ENCODE peak calls at places on chromosome 21, in ten cellular contexts. One of them, this sample, is unnamed.

GRCh38 chr21:37452222-37452621 is 85.6 kb downstream of the DYRK1A start:
- DNase-seq in GM12864: no peak
- DNase-seq in HCT116: no peak
- DNase-seq in M059J: peak; percentile 93
- DNase-seq in T follicular helper cell: no peak
- DNase-seq in naive thymus-derived CD8-positive, alpha-beta T cell: no peak
- DNase-seq in dorsolateral prefrontal cortex: peak; percentile 63
- DNase-seq in stimulated activated CD8-positive, alpha-beta memory T cell treated with anti-CD3 and anti-CD28 coated beads, Interleukin-15, amount 100 ng/mL, for 1 hour: no peak
- DNase-seq in CD4-positive, alpha-beta T cell: no peak
- DNase-seq in lower lobe of right lung: no peak
- DNase-seq in this sample: no peak

GRCh38 chr21:32520885-32521735 is 64.2 kb downstream of the TCP10L start:
- DNase-seq in CD4-positive, alpha-beta T cell: no peak
- DNase-seq in GM12864: no peak
- DNase-seq in naive thymus-derived CD8-positive, alpha-beta T cell: no peak
- DNase-seq in stimulated activated CD8-positive, alpha-beta memory T cell treated with anti-CD3 and anti-CD28 coated beads, Interleukin-15, amount 100 ng/mL, for 1 hour: no peak
- DNase-seq in lower lobe of right lung: peak; percentile 75
- DNase-seq in M059J: peak; percentile 99
- DNase-seq in HCT116: no peak
- DNase-seq in T follicular helper cell: no peak
- DNase-seq in dorsolateral prefrontal cortex: peak; percentile 59
- DNase-seq in this sample: peak; percentile 98

GRCh38 chr21:37863842-37864241 is 52.4 kb downstream of the KCNJ6 start:
- DNase-seq in CD4-positive, alpha-beta T cell: no peak
- DNase-seq in GM12864: no peak
- DNase-seq in T follicular helper cell: no peak
- DNase-seq in naive thymus-derived CD8-positive, alpha-beta T cell: no peak
- DNase-seq in dorsolateral prefrontal cortex: no peak
- DNase-seq in lower lobe of right lung: peak; percentile 51
- DNase-seq in M059J: peak; percentile 66
- DNase-seq in stimulated activated CD8-positive, alpha-beta memory T cell treated with anti-CD3 and anti-CD28 coated beads, Interleukin-15, amount 100 ng/mL, for 1 hour: no peak
- DNase-seq in HCT116: no peak
- DNase-seq in this sample: peak; percentile 82

GRCh38 chr21:33587792-33588484 is 546 bp downstream of the DONSON start:
- DNase-seq in GM12864: no peak
- DNase-seq in CD4-positive, alpha-beta T cell: no peak
- DNase-seq in M059J: peak; percentile 61
- DNase-seq in lower lobe of right lung: peak; percentile 56
- DNase-seq in dorsolateral prefrontal cortex: no peak
- DNase-seq in HCT116: no peak
- DNase-seq in T follicular helper cell: no peak
- DNase-seq in stimulated activated CD8-positive, alpha-beta memory T cell treated with anti-CD3 and anti-CD28 coated beads, Interleukin-15, amount 100 ng/mL, for 1 hour: no peak
- DNase-seq in naive thymus-derived CD8-positive, alpha-beta T cell: no peak
- DNase-seq in this sample: peak; percentile 32

GRCh38 chr21:39633043-39633442 is 20.3 kb downstream of the B3GALT5 start:
- DNase-seq in HCT116: peak; percentile 79
- DNase-seq in stimulated activated CD8-positive, alpha-beta memory T cell treated with anti-CD3 and anti-CD28 coated beads, Interleukin-15, amount 100 ng/mL, for 1 hour: no peak
- DNase-seq in M059J: peak; percentile 88
- DNase-seq in T follicular helper cell: no peak
- DNase-seq in dorsolateral prefrontal cortex: no peak
- DNase-seq in naive thymus-derived CD8-positive, alpha-beta T cell: no peak
- DNase-seq in lower lobe of right lung: no peak
- DNase-seq in CD4-positive, alpha-beta T cell: no peak
- DNase-seq in GM12864: no peak
- DNase-seq in this sample: no peak

GRCh38 chr21:25939396-25939761 is 204.6 kb downstream of the GABPA start:
- DNase-seq in HCT116: no peak
- DNase-seq in dorsolateral prefrontal cortex: no peak
- DNase-seq in GM12864: no peak
- DNase-seq in naive thymus-derived CD8-positive, alpha-beta T cell: no peak
- DNase-seq in T follicular helper cell: no peak
- DNase-seq in stimulated activated CD8-positive, alpha-beta memory T cell treated with anti-CD3 and anti-CD28 coated beads, Interleukin-15, amount 100 ng/mL, for 1 hour: no peak
- DNase-seq in lower lobe of right lung: no peak
- DNase-seq in M059J: no peak
- DNase-seq in CD4-positive, alpha-beta T cell: no peak
- DNase-seq in this sample: no peak

GRCh38 chr21:23452384-23453083 is 2154.7 kb downstream of the MRPL39 start:
- DNase-seq in lower lobe of right lung: no peak
- DNase-seq in CD4-positive, alpha-beta T cell: no peak
- DNase-seq in T follicular helper cell: no peak
- DNase-seq in stimulated activated CD8-positive, alpha-beta memory T cell treated with anti-CD3 and anti-CD28 coated beads, Interleukin-15, amount 100 ng/mL, for 1 hour: no peak
- DNase-seq in HCT116: no peak
- DNase-seq in GM12864: no peak
- DNase-seq in dorsolateral prefrontal cortex: no peak
- DNase-seq in naive thymus-derived CD8-positive, alpha-beta T cell: no peak
- DNase-seq in M059J: no peak
- DNase-seq in this sample: no peak

GRCh38 chr21:46603228-46603627 is 1.7 kb downstream of the S100B start:
- DNase-seq in lower lobe of right lung: no peak
- DNase-seq in GM12864: no peak
- DNase-seq in HCT116: no peak
- DNase-seq in stimulated activated CD8-positive, alpha-beta memory T cell treated with anti-CD3 and anti-CD28 coated beads, Interleukin-15, amount 100 ng/mL, for 1 hour: no peak
- DNase-seq in T follicular helper cell: no peak
- DNase-seq in naive thymus-derived CD8-positive, alpha-beta T cell: no peak
- DNase-seq in dorsolateral prefrontal cortex: no peak
- DNase-seq in CD4-positive, alpha-beta T cell: no peak
- DNase-seq in M059J: no peak
- DNase-seq in this sample: no peak

GRCh38 chr21:23217597-23217996 is 2219.4 kb downstream of the NCAM2 start:
- DNase-seq in HCT116: no peak
- DNase-seq in dorsolateral prefrontal cortex: no peak
- DNase-seq in naive thymus-derived CD8-positive, alpha-beta T cell: no peak
- DNase-seq in lower lobe of right lung: no peak
- DNase-seq in CD4-positive, alpha-beta T cell: no peak
- DNase-seq in stimulated activated CD8-positive, alpha-beta memory T cell treated with anti-CD3 and anti-CD28 coated beads, Interleukin-15, amount 100 ng/mL, for 1 hour: no peak
- DNase-seq in GM12864: no peak
- DNase-seq in T follicular helper cell: no peak
- DNase-seq in M059J: no peak
- DNase-seq in this sample: no peak

GRCh38 chr21:41663805-41664788 is 102.8 kb downstream of the RIPK4 start:
- DNase-seq in naive thymus-derived CD8-positive, alpha-beta T cell: no peak
- DNase-seq in GM12864: no peak
- DNase-seq in CD4-positive, alpha-beta T cell: no peak
- DNase-seq in M059J: peak; percentile 82
- DNase-seq in stimulated activated CD8-positive, alpha-beta memory T cell treated with anti-CD3 and anti-CD28 coated beads, Interleukin-15, amount 100 ng/mL, for 1 hour: no peak
- DNase-seq in T follicular helper cell: no peak
- DNase-seq in HCT116: no peak
- DNase-seq in dorsolateral prefrontal cortex: no peak
- DNase-seq in lower lobe of right lung: peak; percentile 76
- DNase-seq in this sample: peak; percentile 75

GRCh38 chr21:34833465-34833864 is 164.7 kb downstream of the CLIC6 start:
- DNase-seq in naive thymus-derived CD8-positive, alpha-beta T cell: no peak
- DNase-seq in CD4-positive, alpha-beta T cell: no peak
- DNase-seq in stimulated activated CD8-positive, alpha-beta memory T cell treated with anti-CD3 and anti-CD28 coated beads, Interleukin-15, amount 100 ng/mL, for 1 hour: no peak
- DNase-seq in T follicular helper cell: no peak
- DNase-seq in dorsolateral prefrontal cortex: no peak
- DNase-seq in HCT116: no peak
- DNase-seq in GM12864: no peak
- DNase-seq in M059J: no peak
- DNase-seq in lower lobe of right lung: no peak
- DNase-seq in this sample: peak; percentile 28

GRCh38 chr21:34091607-34092006 is 18.2 kb downstream of the MRPS6 start:
- DNase-seq in naive thymus-derived CD8-positive, alpha-beta T cell: no peak
- DNase-seq in M059J: no peak
- DNase-seq in GM12864: no peak
- DNase-seq in stimulated activated CD8-positive, alpha-beta memory T cell treated with anti-CD3 and anti-CD28 coated beads, Interleukin-15, amount 100 ng/mL, for 1 hour: no peak
- DNase-seq in CD4-positive, alpha-beta T cell: no peak
- DNase-seq in HCT116: peak; percentile 3
- DNase-seq in lower lobe of right lung: no peak
- DNase-seq in T follicular helper cell: no peak
- DNase-seq in dorsolateral prefrontal cortex: no peak
- DNase-seq in this sample: no peak

GRCh38 chr21:41295721-41296254 is 20.8 kb upstream of the FAM3B start:
- DNase-seq in CD4-positive, alpha-beta T cell: no peak
- DNase-seq in M059J: no peak
- DNase-seq in dorsolateral prefrontal cortex: no peak
- DNase-seq in T follicular helper cell: no peak
- DNase-seq in naive thymus-derived CD8-positive, alpha-beta T cell: no peak
- DNase-seq in GM12864: no peak
- DNase-seq in stimulated activated CD8-positive, alpha-beta memory T cell treated with anti-CD3 and anti-CD28 coated beads, Interleukin-15, amount 100 ng/mL, for 1 hour: no peak
- DNase-seq in HCT116: no peak
- DNase-seq in lower lobe of right lung: no peak
- DNase-seq in this sample: no peak

GRCh38 chr21:31509108-31510017 is 150.1 kb upstream of the SOD1 start:
- DNase-seq in dorsolateral prefrontal cortex: peak; percentile 67
- DNase-seq in GM12864: peak; percentile 43
- DNase-seq in stimulated activated CD8-positive, alpha-beta memory T cell treated with anti-CD3 and anti-CD28 coated beads, Interleukin-15, amount 100 ng/mL, for 1 hour: peak; percentile 49
- DNase-seq in lower lobe of right lung: no peak
- DNase-seq in HCT116: peak; percentile 67
- DNase-seq in T follicular helper cell: peak; percentile 53
- DNase-seq in naive thymus-derived CD8-positive, alpha-beta T cell: peak; percentile 15
- DNase-seq in M059J: peak; percentile 43
- DNase-seq in CD4-positive, alpha-beta T cell: peak; percentile 59
- DNase-seq in this sample: no peak

GRCh38 chr21:19461481-19462205 is 1058.1 kb upstream of the TMPRSS15 start:
- DNase-seq in stimulated activated CD8-positive, alpha-beta memory T cell treated with anti-CD3 and anti-CD28 coated beads, Interleukin-15, amount 100 ng/mL, for 1 hour: no peak
- DNase-seq in lower lobe of right lung: no peak
- DNase-seq in naive thymus-derived CD8-positive, alpha-beta T cell: no peak
- DNase-seq in CD4-positive, alpha-beta T cell: no peak
- DNase-seq in M059J: no peak
- DNase-seq in GM12864: no peak
- DNase-seq in T follicular helper cell: no peak
- DNase-seq in HCT116: no peak
- DNase-seq in dorsolateral prefrontal cortex: no peak
- DNase-seq in this sample: no peak

GRCh38 chr21:31873275-31873695 is 465 bp downstream of the HUNK start:
- DNase-seq in T follicular helper cell: no peak
- DNase-seq in HCT116: no peak
- DNase-seq in naive thymus-derived CD8-positive, alpha-beta T cell: no peak
- DNase-seq in dorsolateral prefrontal cortex: no peak
- DNase-seq in lower lobe of right lung: no peak
- DNase-seq in M059J: no peak
- DNase-seq in GM12864: no peak
- DNase-seq in CD4-positive, alpha-beta T cell: no peak
- DNase-seq in stimulated activated CD8-positive, alpha-beta memory T cell treated with anti-CD3 and anti-CD28 coated beads, Interleukin-15, amount 100 ng/mL, for 1 hour: no peak
- DNase-seq in this sample: no peak

GRCh38 chr21:38774152-38774551 is 31.6 kb upstream of the ETS2 start:
- DNase-seq in HCT116: no peak
- DNase-seq in GM12864: no peak
- DNase-seq in M059J: no peak
- DNase-seq in lower lobe of right lung: no peak
- DNase-seq in dorsolateral prefrontal cortex: no peak
- DNase-seq in T follicular helper cell: no peak
- DNase-seq in stimulated activated CD8-positive, alpha-beta memory T cell treated with anti-CD3 and anti-CD28 coated beads, Interleukin-15, amount 100 ng/mL, for 1 hour: no peak
- DNase-seq in naive thymus-derived CD8-positive, alpha-beta T cell: no peak
- DNase-seq in CD4-positive, alpha-beta T cell: no peak
- DNase-seq in this sample: peak; percentile 6

GRCh38 chr21:42390193-42390592 is 5.7 kb downstream of the TMPRSS3 start:
- DNase-seq in CD4-positive, alpha-beta T cell: no peak
- DNase-seq in stimulated activated CD8-positive, alpha-beta memory T cell treated with anti-CD3 and anti-CD28 coated beads, Interleukin-15, amount 100 ng/mL, for 1 hour: no peak
- DNase-seq in lower lobe of right lung: no peak
- DNase-seq in dorsolateral prefrontal cortex: no peak
- DNase-seq in T follicular helper cell: no peak
- DNase-seq in GM12864: no peak
- DNase-seq in HCT116: no peak
- DNase-seq in M059J: no peak
- DNase-seq in naive thymus-derived CD8-positive, alpha-beta T cell: no peak
- DNase-seq in this sample: no peak

GRCh38 chr21:30486180-30486579 is 1.1 kb downstream of the KRTAP19-2 start:
- DNase-seq in naive thymus-derived CD8-positive, alpha-beta T cell: no peak
- DNase-seq in CD4-positive, alpha-beta T cell: no peak
- DNase-seq in stimulated activated CD8-positive, alpha-beta memory T cell treated with anti-CD3 and anti-CD28 coated beads, Interleukin-15, amount 100 ng/mL, for 1 hour: no peak
- DNase-seq in HCT116: no peak
- DNase-seq in T follicular helper cell: no peak
- DNase-seq in GM12864: no peak
- DNase-seq in dorsolateral prefrontal cortex: no peak
- DNase-seq in M059J: no peak
- DNase-seq in lower lobe of right lung: no peak
- DNase-seq in this sample: no peak

GRCh38 chr21:34779860-34780259 is 111.1 kb downstream of the CLIC6 start:
- DNase-seq in GM12864: no peak
- DNase-seq in T follicular helper cell: no peak
- DNase-seq in CD4-positive, alpha-beta T cell: no peak
- DNase-seq in stimulated activated CD8-positive, alpha-beta memory T cell treated with anti-CD3 and anti-CD28 coated beads, Interleukin-15, amount 100 ng/mL, for 1 hour: no peak
- DNase-seq in lower lobe of right lung: no peak
- DNase-seq in HCT116: no peak
- DNase-seq in naive thymus-derived CD8-positive, alpha-beta T cell: no peak
- DNase-seq in dorsolateral prefrontal cortex: no peak
- DNase-seq in M059J: no peak
- DNase-seq in this sample: no peak

GRCh38 chr21:45384656-45385548 is 20.1 kb upstream of the COL18A1 start:
- DNase-seq in GM12864: no peak
- DNase-seq in lower lobe of right lung: peak; percentile 28
- DNase-seq in T follicular helper cell: no peak
- DNase-seq in stimulated activated CD8-positive, alpha-beta memory T cell treated with anti-CD3 and anti-CD28 coated beads, Interleukin-15, amount 100 ng/mL, for 1 hour: no peak
- DNase-seq in dorsolateral prefrontal cortex: no peak
- DNase-seq in M059J: no peak
- DNase-seq in HCT116: no peak
- DNase-seq in CD4-positive, alpha-beta T cell: no peak
- DNase-seq in naive thymus-derived CD8-positive, alpha-beta T cell: no peak
- DNase-seq in this sample: no peak

GRCh38 chr21:35952651-35953340 is 107.5 kb downstream of the SETD4 start:
- DNase-seq in CD4-positive, alpha-beta T cell: no peak
- DNase-seq in T follicular helper cell: no peak
- DNase-seq in naive thymus-derived CD8-positive, alpha-beta T cell: no peak
- DNase-seq in lower lobe of right lung: no peak
- DNase-seq in HCT116: no peak
- DNase-seq in GM12864: no peak
- DNase-seq in dorsolateral prefrontal cortex: no peak
- DNase-seq in M059J: no peak
- DNase-seq in stimulated activated CD8-positive, alpha-beta memory T cell treated with anti-CD3 and anti-CD28 coated beads, Interleukin-15, amount 100 ng/mL, for 1 hour: no peak
- DNase-seq in this sample: no peak

GRCh38 chr21:41526478-41527087 is 18.6 kb upstream of the TMPRSS2 start:
- DNase-seq in naive thymus-derived CD8-positive, alpha-beta T cell: no peak
- DNase-seq in GM12864: no peak
- DNase-seq in M059J: no peak
- DNase-seq in CD4-positive, alpha-beta T cell: no peak
- DNase-seq in T follicular helper cell: no peak
- DNase-seq in HCT116: no peak
- DNase-seq in lower lobe of right lung: no peak
- DNase-seq in stimulated activated CD8-positive, alpha-beta memory T cell treated with anti-CD3 and anti-CD28 coated beads, Interleukin-15, amount 100 ng/mL, for 1 hour: no peak
- DNase-seq in dorsolateral prefrontal cortex: no peak
- DNase-seq in this sample: no peak

GRCh38 chr21:41768371-41769042 is 1.7 kb upstream of the RIPK4 start:
- DNase-seq in dorsolateral prefrontal cortex: no peak
- DNase-seq in GM12864: no peak
- DNase-seq in naive thymus-derived CD8-positive, alpha-beta T cell: peak; percentile 14
- DNase-seq in HCT116: peak; percentile 32
- DNase-seq in lower lobe of right lung: peak; percentile 51
- DNase-seq in CD4-positive, alpha-beta T cell: no peak
- DNase-seq in T follicular helper cell: no peak
- DNase-seq in M059J: peak; percentile 98
- DNase-seq in stimulated activated CD8-positive, alpha-beta memory T cell treated with anti-CD3 and anti-CD28 coated beads, Interleukin-15, amount 100 ng/mL, for 1 hour: no peak
- DNase-seq in this sample: peak; percentile 83

GRCh38 chr21:40014394-40014793 is 147.2 kb downstream of the PCP4 start:
- DNase-seq in stimulated activated CD8-positive, alpha-beta memory T cell treated with anti-CD3 and anti-CD28 coated beads, Interleukin-15, amount 100 ng/mL, for 1 hour: no peak
- DNase-seq in CD4-positive, alpha-beta T cell: no peak
- DNase-seq in HCT116: no peak
- DNase-seq in M059J: no peak
- DNase-seq in GM12864: no peak
- DNase-seq in naive thymus-derived CD8-positive, alpha-beta T cell: no peak
- DNase-seq in T follicular helper cell: no peak
- DNase-seq in dorsolateral prefrontal cortex: no peak
- DNase-seq in lower lobe of right lung: no peak
- DNase-seq in this sample: no peak